ENCODE peak calls at places on chromosomes 6 and 20, in six cellular contexts. X, K, G, B, T and L are unnamed samples.

GRCh38 chr6:100447900-100448700 is 16.6 kb downstream of the SIM1 start:
- DNase-seq in B (no peak), T (no peak), K (no peak), X (no peak), G (no peak), L (no peak)

GRCh38 chr20:63585616-63586565 is 11.9 kb upstream of the HELZ2 start:
- DNase-seq in G (no peak), T (no peak), X (no peak), B (no peak), K (no peak), L (no peak)

GRCh38 chr6:34566830-34567546 is 10.9 kb upstream of the SPDEF start:
- DNase-seq in T (no peak), X (no peak), B (no peak), K (no peak), G (no peak), L (no peak)

GRCh38 chr6:21846541-21847451 is 253.2 kb downstream of the SOX4 start:
- DNase-seq in K (no peak), B (peak; percentile 29), G (no peak), X (no peak), T (no peak), L (peak; percentile 29)

GRCh38 chr6:12296255-12296573 is 6.1 kb downstream of the EDN1 start:
- DNase-seq in B (no peak), X (no peak), G (no peak), K (peak; percentile 69), T (peak; percentile 44), L (no peak)

GRCh38 chr6:159431750-159432149 is 261.3 kb downstream of the SOD2 start:
- DNase-seq in T (no peak), B (no peak), K (no peak), G (no peak), X (no peak), L (no peak)

GRCh38 chr6:53979468-53980067 is 131.7 kb upstream of the MLIP start:
- DNase-seq in T (no peak), K (no peak), X (no peak), G (no peak), B (peak; percentile 41), L (no peak)

GRCh38 chr20:57047281-57048026 is 219.0 kb downstream of the BMP7 start:
- DNase-seq in K (peak; percentile 14), G (peak; percentile 45), T (no peak), B (no peak), X (no peak), L (no peak)

GRCh38 chr6:34094474-34095135 is 51.3 kb downstream of the GRM4 start:
- DNase-seq in B (no peak), K (no peak), T (no peak), X (no peak), G (no peak), L (no peak)

GRCh38 chr6:170291271-170292110 is 613 bp upstream of the DLL1 start:
- DNase-seq in X (no peak), G (peak; percentile 79), B (peak; percentile 91), T (peak; percentile 57), K (peak; percentile 74), L (no peak)

GRCh38 chr20:63748356-63749270 is 9.0 kb downstream of the SLC2A4RG start:
- DNase-seq in G (no peak), B (no peak), K (no peak), X (no peak), T (no peak), L (no peak)

GRCh38 chr20:63061051-63061531 is 54.3 kb upstream of the BHLHE23 start:
- DNase-seq in T (no peak), X (no peak), B (no peak), G (peak; percentile 40), K (no peak), L (no peak)

GRCh38 chr6:47670851-47671250 is 27.5 kb upstream of the ADGRF4 start:
- DNase-seq in B (peak; percentile 3), K (no peak), X (no peak), T (no peak), G (no peak), L (no peak)

GRCh38 chr20:10078403-10078802 is 43.6 kb downstream of the ANKEF1 start:
- DNase-seq in B (no peak), X (no peak), T (peak; percentile 39), K (no peak), G (no peak), L (no peak)

GRCh38 chr6:130372786-130373185 is 7.0 kb downstream of the TMEM200A start:
- DNase-seq in X (no peak), G (no peak), K (no peak), B (no peak), T (no peak), L (no peak)

GRCh38 chr20:40990542-40991120 is 38.0 kb upstream of the TOP1 start:
- DNase-seq in K (peak; percentile 86), T (peak; percentile 81), G (peak; percentile 83), X (peak; percentile 44), B (peak; percentile 67), L (no peak)

GRCh38 chr20:4513720-4514119 is 208.0 kb upstream of the PRND start:
- DNase-seq in G (no peak), X (no peak), K (no peak), B (no peak), T (no peak), L (no peak)

GRCh38 chr6:36722879-36723278 is 25.3 kb downstream of the RAB44 start:
- DNase-seq in B (no peak), X (no peak), G (no peak), K (no peak), T (no peak), L (no peak)

GRCh38 chr20:10970109-10970508 is 296.3 kb upstream of the JAG1 start:
- DNase-seq in X (no peak), T (no peak), K (no peak), B (no peak), G (no peak), L (no peak)

GRCh38 chr20:25399038-25399430 is 8.4 kb upstream of the ABHD12 start:
- DNase-seq in B (peak; percentile 48), K (peak; percentile 19), G (no peak), T (peak; percentile 45), X (peak; percentile 36), L (no peak)

GRCh38 chr6:25202505-25202904 is 76.7 kb upstream of the CARMIL1 start:
- DNase-seq in T (no peak), X (no peak), B (no peak), G (no peak), K (no peak), L (no peak)

GRCh38 chr6:55659304-55659703 is 80.3 kb upstream of the HMGCLL1 start:
- DNase-seq in K (no peak), X (no peak), T (no peak), G (no peak), B (no peak), L (no peak)

GRCh38 chr6:117149324-117149723 is 116.0 kb upstream of the VGLL2 start:
- DNase-seq in X (no peak), G (no peak), K (no peak), T (no peak), B (no peak), L (no peak)

GRCh38 chr6:149235130-149235561 is 82.4 kb upstream of the TAB2 start:
- DNase-seq in B (no peak), X (no peak), K (peak; percentile 33), T (no peak), G (no peak), L (no peak)

GRCh38 chr6:110355727-110356126 is 2.4 kb downstream of the METTL24 start:
- DNase-seq in T (no peak), B (no peak), K (no peak), X (no peak), G (no peak), L (no peak)

GRCh38 chr6:110356778-110357177 is 1.4 kb downstream of the METTL24 start:
- DNase-seq in T (no peak), B (no peak), G (no peak), K (peak; percentile 13), X (no peak), L (no peak)

GRCh38 chr6:110353420-110353819 is 4.7 kb downstream of the METTL24 start:
- DNase-seq in G (no peak), T (no peak), K (no peak), X (no peak), B (no peak), L (no peak)

GRCh38 chr6:110357298-110357695 is 852 bp downstream of the METTL24 start:
- DNase-seq in K (no peak), X (no peak), T (no peak), G (no peak), B (no peak), L (no peak)

GRCh38 chr6:110355031-110355430 is 3.1 kb downstream of the METTL24 start:
- DNase-seq in T (no peak), G (no peak), B (peak; percentile 48), X (no peak), K (no peak), L (no peak)
- H3K27ac ChIP-seq in T (peak overlapping the region; percentile 30), G (no peak overlapping the region), B (peak overlapping the region; percentile 39), X (no peak overlapping the region), K (peak overlapping the region; percentile 87), L (no peak overlapping the region)

DNA sequence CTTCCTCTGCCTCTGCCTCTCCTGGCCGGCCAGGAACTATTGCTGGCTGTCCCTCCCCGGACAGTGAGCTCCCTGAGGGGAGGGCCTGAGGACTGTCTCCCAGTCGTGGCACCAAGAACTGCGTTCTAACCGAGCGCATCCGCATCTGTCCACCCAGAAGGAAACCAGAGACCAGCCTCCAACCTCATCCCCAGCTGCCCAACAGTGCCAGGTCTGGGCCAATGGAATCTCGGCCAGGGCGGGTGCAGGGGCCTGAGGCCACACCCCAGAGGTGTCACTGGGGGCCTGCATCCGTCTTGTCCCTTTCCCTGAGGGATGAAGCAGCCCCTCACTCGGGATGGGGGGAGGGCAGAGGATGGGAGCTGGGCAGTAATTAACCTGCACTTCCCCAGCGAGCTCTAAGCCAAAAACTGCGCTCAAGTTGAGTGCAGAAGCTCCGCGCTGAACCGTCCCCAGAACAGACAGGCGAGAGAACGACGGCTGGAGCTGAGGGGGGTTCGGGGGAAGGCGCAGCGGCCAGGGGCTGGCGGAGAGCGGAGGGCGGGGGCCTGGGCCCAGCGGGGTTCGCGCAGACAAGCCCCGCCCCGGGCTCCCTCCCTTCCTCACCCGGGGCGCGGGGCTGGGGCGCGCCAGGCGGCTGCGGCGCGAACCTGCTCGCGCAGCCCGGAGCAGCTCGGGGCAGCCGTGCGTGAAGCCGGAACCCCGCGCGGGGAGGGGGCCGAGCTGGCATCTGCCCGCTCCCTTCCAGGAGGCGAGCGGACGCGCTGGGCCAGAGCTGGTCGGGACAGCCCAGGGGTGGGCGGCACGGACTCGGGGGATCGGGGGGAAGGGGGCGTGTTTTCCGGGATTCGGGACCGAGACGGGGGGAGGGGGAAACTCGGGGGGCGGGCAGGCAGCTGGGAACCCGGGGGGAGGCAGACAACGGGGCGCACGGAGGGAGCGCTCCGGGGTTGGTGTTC is 1.4 kb downstream of the TFEB start:
- DNase-seq in B (peak; percentile 69), K (peak; percentile 82), G (peak; percentile 88), X (peak; percentile 74), T (peak; percentile 77), L (peak; percentile 57)
- H3K27ac ChIP-seq in B (no peak overlapping the region), K (peak overlapping the region; percentile 98), G (peak overlapping the region; percentile 93), X (peak overlapping the region; percentile 74), T (peak overlapping the region; percentile 94), L (no peak overlapping the region)

GRCh38 chr20:50128520-50128905 is 15.6 kb upstream of the UBE2V1 start:
- DNase-seq in B (no peak), G (no peak), X (no peak), K (no peak), T (no peak), L (no peak)
- H3K27ac ChIP-seq in B (no peak overlapping the region), G (no peak overlapping the region), X (no peak overlapping the region), K (peak overlapping the region; percentile 72), T (no peak overlapping the region), L (no peak overlapping the region)

DNA sequence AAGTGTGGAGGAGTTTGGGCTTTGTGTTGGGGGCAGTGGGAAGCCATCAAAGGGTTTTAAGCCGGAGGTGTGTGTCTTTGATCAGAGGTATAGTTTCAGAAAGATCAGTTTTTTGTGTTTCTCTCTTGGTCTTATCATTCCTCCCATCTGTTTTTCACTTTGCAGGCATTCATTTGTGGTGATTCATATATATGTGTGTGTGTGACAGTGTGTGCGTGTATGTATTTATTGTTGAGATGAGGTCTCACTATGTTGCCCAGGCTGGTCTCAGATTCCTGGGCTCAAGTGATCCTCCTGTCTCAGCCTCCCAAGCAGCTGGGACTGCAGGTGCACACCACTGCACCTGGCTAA is 11.1 kb upstream of the SERINC3 start:
- DNase-seq in K (no peak), X (peak; percentile 36), G (no peak), T (no peak), B (no peak), L (no peak)
- H3K27ac ChIP-seq in K (peak overlapping the region; percentile 87), X (no peak overlapping the region), G (peak overlapping the region; percentile 83), T (no peak overlapping the region), B (no peak overlapping the region), L (no peak overlapping the region)